ENCODE peak calls at places on chromosomes 13 and 19, in five cellular contexts. D is foreskin fibroblast, E is CD14-positive monocyte, M is endodermal cell, I is tibial nerve. G is an unnamed sample.

GRCh38 chr19:49664171-49665070 is 1.2 kb downstream of the IRF3 start:
- DNase-seq in E (peak), M (peak), I (peak), D (peak), G (peak)

GRCh38 chr13:31310781-31311180 is 111.0 kb downstream of the B3GLCT start:
- DNase-seq in E (no peak), D (peak), I (no peak), M (no peak), G (no peak)

GRCh38 chr13:96041326-96042092 is 11.7 kb downstream of the UGGT2 start:
- DNase-seq in E (no peak), I (no peak), M (peak), D (no peak), G (no peak)

GRCh38 chr19:57992841-57993240 is 9.8 kb downstream of the ZNF606 start:
- DNase-seq in E (no peak), M (no peak), I (no peak), D (no peak), G (no peak)

GRCh38 chr19:44548736-44549135 is 19.3 kb upstream of the CEACAM20 start:
- DNase-seq in D (no peak), I (no peak), M (no peak), E (no peak), G (peak)

GRCh38 chr13:41005709-41006108 is 13.4 kb downstream of the ELF1 start:
- DNase-seq in M (no peak), D (no peak), I (no peak), E (no peak), G (no peak)

GRCh38 chr19:36209372-36209771 is 5.1 kb downstream of the ZNF565 start:
- DNase-seq in I (no peak), D (no peak), E (no peak), M (no peak), G (no peak)

GRCh38 chr19:48656840-48657474 is 11.0 kb upstream of the CA11 start:
- DNase-seq in I (peak), M (peak), D (peak), E (no peak), G (no peak)

GRCh38 chr13:25268561-25268960 is 18.7 kb downstream of the MTMR6 start:
- DNase-seq in M (no peak), I (no peak), E (no peak), D (no peak), G (no peak)

GRCh38 chr13:33945477-33945876 is 127.5 kb downstream of the RFC3 start:
- DNase-seq in M (no peak), I (no peak), E (no peak), D (no peak), G (no peak)

GRCh38 chr19:3762130-3762473 is 380 bp upstream of the MRPL54 start:
- DNase-seq in E (no peak), D (no peak), M (no peak), I (no peak), G (no peak)

GRCh38 chr13:27466513-27466912 is 16.1 kb upstream of the MTIF3 start:
- DNase-seq in E (no peak), M (no peak), I (no peak), D (no peak), G (no peak)

GRCh38 chr13:100440756-100441421 is 147.7 kb downstream of the GGACT start:
- DNase-seq in E (no peak), M (no peak), I (no peak), D (peak), G (no peak)

GRCh38 chr19:35790981-35791813 is 15.8 kb downstream of the ARHGAP33 start:
- DNase-seq in I (no peak), E (no peak), M (peak), D (no peak), G (no peak)

GRCh38 chr19:13466697-13467096 is 39.6 kb downstream of the CACNA1A start:
- DNase-seq in E (no peak), M (no peak), I (no peak), D (no peak), G (no peak)

GRCh38 chr19:39276740-39277139 is 8.5 kb downstream of the IFNL2 start:
- DNase-seq in D (no peak), I (no peak), E (no peak), M (no peak), G (no peak)

GRCh38 chr19:43469160-43469480 is 3.7 kb upstream of the LYPD3 start:
- DNase-seq in D (peak), M (no peak), I (no peak), E (no peak), G (no peak)

GRCh38 chr19:52991484-52991883 is 22.2 kb upstream of the ERVV-1 start:
- DNase-seq in I (no peak), D (peak), M (no peak), E (no peak), G (no peak)

GRCh38 chr13:72820156-72820897 is 38.4 kb downstream of the PIBF1 start:
- DNase-seq in E (no peak), M (no peak), I (no peak), D (peak), G (no peak)

GRCh38 chr13:20831933-20832332 is 58.2 kb upstream of the EEF1AKMT1 start:
- DNase-seq in D (no peak), M (no peak), I (no peak), E (no peak), G (no peak)

GRCh38 chr13:21061077-21061945 is at the start of gene LATS2:
- DNase-seq in I (peak), E (peak), D (peak), M (peak), G (peak)

GRCh38 chr13:80337706-80338105 is 3.2 kb downstream of the SPRY2 start:
- DNase-seq in E (no peak), I (no peak), M (no peak), D (no peak), G (no peak)

GRCh38 chr13:109196896-109197295 is 567.5 kb downstream of the MYO16 start:
- DNase-seq in E (no peak), D (no peak), I (no peak), M (peak), G (no peak)

GRCh38 chr13:50788551-50788950 is 54.9 kb downstream of the DLEU7 start:
- DNase-seq in E (no peak), M (no peak), D (peak), I (no peak), G (no peak)

GRCh38 chr13:99778500-99778899 is 193.1 kb downstream of the ZIC5 start:
- DNase-seq in D (no peak), I (no peak), E (no peak), M (no peak), G (no peak)

GRCh38 chr13:80962173-80962572 is 621.2 kb upstream of the SPRY2 start:
- DNase-seq in I (no peak), M (no peak), D (no peak), E (no peak), G (no peak)

GRCh38 chr19:14472202-14472961 is 2.8 kb downstream of the PTGER1 start:
- DNase-seq in M (peak), E (peak), D (peak), I (peak), G (peak)

GRCh38 chr19:52691215-52691610 is 43.6 kb downstream of the ZNF611 start:
- DNase-seq in D (no peak), I (no peak), E (no peak), M (peak), G (no peak)

GRCh38 chr13:100235311-100235901 is 146.5 kb downstream of the PCCA start:
- DNase-seq in I (peak), D (peak), E (no peak), M (no peak), G (no peak)

GRCh38 chr19:40599331-40600085 is 1.7 kb upstream of the LTBP4 start:
- DNase-seq in E (no peak), I (no peak), M (peak), D (peak), G (no peak)

GRCh38 chr13:31159306-31159705 is 2.4 kb downstream of the HSPH1 start:
- DNase-seq in M (no peak), E (no peak), D (no peak), I (no peak), G (no peak)

GRCh38 chr19:8973501-8974091 is 36.6 kb downstream of the MUC16 start:
- DNase-seq in E (no peak), M (peak), I (no peak), D (peak), G (no peak)

GRCh38 chr19:1875646-1876493 is 9.4 kb downstream of the ABHD17A start:
- DNase-seq in M (peak), D (peak), E (peak), I (peak), G (peak)
- TF ChIP-seq CTCF in M (no peak), D (no peak), E (no peak), I (peak), G (no peak)

GRCh38 chr13:43786766-43787517 is at the start of gene ENOX1:
- DNase-seq in D (peak), M (peak), E (no peak), I (no peak), G (peak)
- TF ChIP-seq CTCF in D (peak), M (peak), E (no peak), I (no peak), G (peak)

DNA sequence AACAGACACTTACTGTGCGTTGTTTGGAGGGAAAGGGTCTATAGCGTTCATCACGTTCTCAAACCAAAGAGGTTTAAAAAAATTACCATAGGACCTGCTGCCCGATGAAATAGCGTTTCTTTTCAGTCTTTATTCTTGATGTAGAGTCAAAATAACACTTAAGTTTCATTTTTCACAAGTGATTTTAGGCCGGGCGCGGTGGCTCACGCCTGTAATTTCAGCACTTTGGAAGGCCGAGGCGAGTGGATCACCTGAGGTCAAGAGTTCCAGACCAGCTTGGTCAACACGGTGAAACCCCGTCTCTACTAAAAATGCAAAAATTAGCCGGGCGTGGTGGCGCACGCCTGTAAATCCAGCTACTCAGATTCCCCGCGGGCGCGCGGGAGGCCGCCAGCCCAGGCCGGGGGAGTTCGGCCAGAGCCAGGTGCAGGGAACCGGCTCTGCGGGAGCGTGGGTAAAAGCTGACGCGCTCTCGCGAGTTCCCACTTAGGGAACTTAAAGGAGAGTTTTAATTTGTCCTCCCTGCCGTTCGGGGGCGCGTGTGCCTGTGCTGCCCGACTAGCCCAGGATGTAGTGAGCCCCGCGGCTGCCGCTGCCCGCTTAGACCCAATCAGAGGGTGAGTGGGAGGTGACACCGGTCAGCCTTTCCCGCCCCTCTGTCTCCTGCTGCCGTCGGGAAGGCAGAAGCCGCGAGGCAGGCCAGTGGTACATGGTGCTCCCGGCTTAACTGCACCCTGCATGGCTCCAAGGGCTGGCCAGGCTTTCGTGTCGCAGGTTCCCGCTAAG is 35.8 kb upstream of the NEK3 start:
- DNase-seq in E (peak), D (peak), M (peak), I (peak), G (no peak)
- TF ChIP-seq CTCF in E (no peak), D (peak), M (no peak), I (no peak), G (no peak)

GRCh38 chr19:19752760-19753403 is 20.0 kb upstream of the ZNF14 start:
- DNase-seq in E (no peak), D (no peak), I (no peak), M (no peak), G (no peak)

DNA sequence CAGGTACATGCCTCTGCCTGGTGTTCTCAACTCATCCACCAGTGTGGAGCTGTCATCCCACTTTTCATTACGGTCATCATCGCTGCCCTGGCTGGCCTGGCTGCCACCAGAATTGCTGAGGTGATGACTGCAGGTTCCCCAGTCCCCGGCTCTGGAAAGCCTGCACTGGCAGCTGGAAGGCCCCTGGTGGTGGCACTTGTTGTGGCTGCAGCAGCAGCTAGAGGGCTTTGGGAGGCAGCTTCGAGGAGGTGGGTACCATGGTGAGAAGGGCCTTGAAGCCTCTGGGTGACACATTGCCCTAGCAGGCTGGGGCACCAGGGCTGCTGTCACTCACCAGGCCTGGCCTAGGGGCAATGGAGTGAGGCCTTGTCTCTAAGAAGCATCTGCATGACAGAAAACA is 25.3 kb upstream of the ZNF14 start:
- DNase-seq in I (no peak), E (no peak), D (no peak), M (peak), G (no peak)
- TF ChIP-seq CTCF in I (no peak), E (no peak), D (no peak), M (peak), G (no peak)

DNA sequence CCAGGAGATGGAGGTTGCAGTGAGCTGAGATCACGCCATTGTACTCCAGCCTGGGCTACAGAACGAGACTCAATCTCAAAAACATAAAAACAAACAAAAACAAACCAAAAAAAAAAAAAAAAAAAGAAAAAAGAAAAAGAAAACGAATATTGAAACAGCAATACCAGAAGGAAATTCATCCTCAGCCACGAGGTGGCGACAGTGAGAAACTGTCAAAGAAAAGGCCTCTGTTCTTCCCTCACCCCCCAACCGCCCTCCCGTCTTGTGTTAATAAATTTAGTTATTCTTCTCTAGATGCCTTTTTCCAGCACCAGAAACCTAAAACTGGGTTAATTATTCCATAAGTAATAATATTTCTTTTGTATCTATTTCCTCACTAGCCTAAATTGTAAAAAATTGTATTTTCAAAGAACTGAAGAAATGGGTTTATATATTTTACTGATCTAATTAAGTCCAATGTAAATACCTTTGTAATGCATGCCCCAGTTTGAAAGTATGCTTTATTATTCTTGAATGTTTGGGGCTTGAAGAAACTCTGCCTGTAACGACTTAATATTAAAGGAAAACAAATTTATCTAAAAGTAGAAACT is 38.6 kb downstream of the LIG4 start:
- DNase-seq in M (peak), E (no peak), D (peak), I (peak), G (no peak)
- TF ChIP-seq CTCF in M (peak), E (peak), D (peak), I (no peak), G (peak)

DNA sequence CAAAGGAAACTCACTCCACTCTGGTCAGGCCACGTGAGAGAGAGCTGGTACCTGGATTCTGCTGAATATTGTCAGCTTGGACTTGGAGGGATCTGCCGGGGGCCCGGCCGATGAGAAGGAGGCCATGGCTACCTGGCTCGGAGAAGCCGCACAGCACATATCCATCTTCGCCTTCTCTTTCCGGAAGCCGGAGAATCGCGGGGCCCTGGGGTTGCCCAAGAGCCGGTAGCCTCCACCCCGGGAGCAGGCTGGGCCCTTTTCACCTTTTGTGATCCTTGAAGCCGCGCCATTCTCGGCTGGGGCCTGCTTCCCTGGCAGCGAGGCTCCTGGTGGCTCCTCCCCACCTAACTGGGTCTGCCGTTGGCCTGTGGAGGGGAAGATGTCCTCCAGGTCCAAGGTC is 28.9 kb downstream of the ZNF541 start:
- DNase-seq in D (no peak), I (no peak), M (no peak), E (no peak), G (no peak)
- TF ChIP-seq CTCF in D (no peak), I (no peak), M (no peak), E (no peak), G (no peak)